ENCODE peak calls at places on chromosome 12, in five cellular contexts. T, H, A, G and P are unnamed samples.

GRCh38 chr12:58169826-58170225 is 228.5 kb downstream of the ATP23 start:
- DNase-seq in T (no peak), H (no peak), A (no peak), G (no peak), P (no peak)

GRCh38 chr12:46267618-46268348 is 1.1 kb downstream of the SLC38A1 start:
- DNase-seq in T (peak; percentile 36), H (peak; percentile 61), A (peak; percentile 77), G (no peak), P (peak; percentile 69)

GRCh38 chr12:80622271-80622670 is 85.2 kb upstream of the MYF6 start:
- DNase-seq in T (peak; percentile 42), H (no peak), A (no peak), G (no peak), P (no peak)

GRCh38 chr12:30417697-30418231 is 277.9 kb downstream of the IPO8 start:
- DNase-seq in T (peak; percentile 82), H (no peak), A (no peak), G (no peak), P (no peak)

GRCh38 chr12:31958601-31959000 is 614 bp upstream of the RESF1 start:
- DNase-seq in T (no peak), H (no peak), A (no peak), G (no peak), P (no peak)

GRCh38 chr12:45214739-45215418 is 1.0 kb upstream of the ANO6 start:
- DNase-seq in T (no peak), H (no peak), A (no peak), G (no peak), P (no peak)

GRCh38 chr12:83414981-83415380 is 728.3 kb downstream of the TMTC2 start:
- DNase-seq in T (no peak), H (no peak), A (no peak), G (no peak), P (no peak)

GRCh38 chr12:16863742-16864141 is 257.8 kb upstream of the LMO3 start:
- DNase-seq in T (no peak), H (no peak), A (no peak), G (no peak), P (no peak)

GRCh38 chr12:40970320-40970907 is 217.7 kb upstream of the PDZRN4 start:
- DNase-seq in T (peak; percentile 61), H (no peak), A (peak; percentile 79), G (no peak), P (no peak)

GRCh38 chr12:98345308-98345876 is 170.0 kb upstream of the TMPO start:
- DNase-seq in T (no peak), H (no peak), A (no peak), G (no peak), P (no peak)

GRCh38 chr12:26868505-26869494 is 35.8 kb upstream of the ITPR2 start:
- DNase-seq in T (no peak), H (no peak), A (no peak), G (no peak), P (no peak)

GRCh38 chr12:113248046-113248825 is 27.0 kb downstream of the TPCN1 start:
- DNase-seq in T (no peak), H (peak; percentile 26), A (no peak), G (no peak), P (no peak)

GRCh38 chr12:113251404-113252070 is 30.3 kb downstream of the TPCN1 start:
- DNase-seq in T (no peak), H (peak; percentile 11), A (no peak), G (no peak), P (no peak)

GRCh38 chr12:113248842-113249435 is 27.7 kb downstream of the TPCN1 start:
- DNase-seq in T (no peak), H (peak; percentile 13), A (no peak), G (no peak), P (peak; percentile 12)

GRCh38 chr12:113250045-113250444 is 28.8 kb downstream of the TPCN1 start:
- DNase-seq in T (no peak), H (peak; percentile 2), A (no peak), G (no peak), P (peak; percentile 8)

DNA sequence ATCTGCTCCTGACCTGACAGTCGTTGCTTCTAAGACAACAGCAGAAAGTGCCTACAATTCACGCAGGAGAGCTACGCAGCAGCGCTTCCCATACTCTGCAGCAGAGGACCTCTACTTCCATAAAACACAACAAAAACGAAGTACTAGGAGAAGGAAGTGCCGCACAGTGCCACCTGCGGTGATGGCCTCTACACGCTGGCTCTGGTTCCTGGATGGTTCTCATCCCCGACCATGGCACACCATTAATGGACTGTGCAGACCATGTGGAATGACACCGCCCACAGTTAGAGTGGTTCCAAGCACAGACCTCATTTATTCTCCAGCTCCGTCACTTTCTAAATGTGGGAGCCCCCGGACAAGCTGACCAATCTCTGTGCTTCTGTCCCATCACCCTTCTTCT is 28.3 kb downstream of the TPCN1 start:
- DNase-seq in T (no peak), H (peak; percentile 6), A (no peak), G (no peak), P (no peak)
- H3K4me1 ChIP-seq in T (peaks cover 28% of the 10 kb centered on the region), H (peaks cover 23% of the 10 kb centered on the region), A (no peaks in the 10 kb centered on the region), G (peaks cover 10% of the 10 kb centered on the region), P (peaks cover 44% of the 10 kb centered on the region)

GRCh38 chr12:93996321-93996720 is 152.1 kb upstream of the PLXNC1 start:
- DNase-seq in T (no peak), H (no peak), A (no peak), G (no peak), P (no peak)

GRCh38 chr12:93991882-93992415 is 156.4 kb upstream of the PLXNC1 start:
- DNase-seq in T (no peak), H (no peak), A (no peak), G (no peak), P (no peak)

GRCh38 chr12:93989913-93990312 is 158.5 kb upstream of the PLXNC1 start:
- DNase-seq in T (peak; percentile 25), H (no peak), A (no peak), G (no peak), P (no peak)

GRCh38 chr12:93990832-93991748 is 157.3 kb upstream of the PLXNC1 start:
- DNase-seq in T (no peak), H (peak; percentile 27), A (no peak), G (peak; percentile 61), P (peak; percentile 77)
- H3K4me3 ChIP-seq in T (no peak overlapping the region), H (no peak overlapping the region), A (no peak overlapping the region), G (no peak overlapping the region), P (no peak overlapping the region)

GRCh38 chr12:122030427-122030825 is 8.7 kb downstream of the BCL7A start:
- DNase-seq in T (no peak), H (no peak), A (peak; percentile 89), G (no peak), P (no peak)

GRCh38 chr12:122029620-122030426 is 8.1 kb downstream of the BCL7A start:
- DNase-seq in T (no peak), H (no peak), A (peak; percentile 68), G (no peak), P (peak; percentile 85)

GRCh38 chr12:122026706-122027328 is 5.1 kb downstream of the BCL7A start:
- DNase-seq in T (no peak), H (no peak), A (peak; percentile 67), G (no peak), P (no peak)

GRCh38 chr12:122028165-122028591 is 6.5 kb downstream of the BCL7A start:
- DNase-seq in T (no peak), H (no peak), A (peak; percentile 77), G (no peak), P (no peak)

DNA sequence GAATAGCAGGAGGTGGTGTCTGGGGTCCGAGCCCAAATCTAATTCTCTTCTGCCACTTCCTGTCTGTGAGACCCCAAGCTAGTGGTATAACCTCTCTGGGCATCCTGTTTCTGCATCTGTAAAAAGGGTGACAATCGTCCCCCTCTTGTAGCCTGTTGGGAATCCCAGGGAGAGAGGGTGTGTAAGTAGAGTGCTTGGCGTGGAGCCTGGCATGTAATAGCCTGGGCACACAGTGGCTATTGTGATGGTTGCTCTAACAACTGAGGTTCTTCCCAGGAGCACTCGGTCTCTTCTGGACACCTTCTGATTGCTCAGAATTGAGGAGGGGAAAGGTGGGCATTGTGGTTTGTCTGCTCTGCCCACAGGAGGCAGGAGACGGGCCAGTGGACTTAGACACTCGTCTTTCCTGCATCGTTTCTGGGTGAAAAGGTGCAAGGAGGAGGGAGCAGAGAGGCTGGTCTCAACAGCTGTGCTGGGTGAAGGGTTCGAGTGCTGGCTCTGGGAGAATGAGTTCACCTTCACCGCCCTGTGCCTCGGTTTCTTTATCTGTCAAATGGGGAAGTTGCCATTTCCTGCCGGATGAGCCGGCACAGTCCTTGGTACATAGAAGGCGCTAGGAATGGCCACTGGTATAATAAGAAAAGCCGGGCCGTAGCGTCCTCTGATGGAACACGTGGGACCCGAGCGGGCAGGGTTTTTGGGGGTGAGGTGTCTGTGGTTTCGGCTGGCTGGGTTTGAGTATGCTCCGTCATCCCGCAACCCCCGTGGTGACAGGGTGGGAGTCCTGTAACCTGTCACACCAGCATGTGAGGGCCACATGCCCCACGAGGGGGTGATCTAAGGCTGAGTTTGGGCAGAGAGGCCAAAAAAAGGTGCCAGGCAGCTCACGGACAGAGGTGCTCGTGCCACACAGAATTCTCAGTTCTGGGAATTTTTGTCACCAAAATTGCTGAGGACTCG is 7.2 kb downstream of the BCL7A start:
- DNase-seq in T (no peak), H (no peak), A (peak; percentile 86), G (no peak), P (no peak)
- H3K4me1 ChIP-seq in T (peaks cover 8% of the 10 kb centered on the region), H (peaks cover 4% of the 10 kb centered on the region), A (peaks cover 88% of the 10 kb centered on the region), G (peaks cover 5% of the 10 kb centered on the region), P (peaks cover 39% of the 10 kb centered on the region)

DNA sequence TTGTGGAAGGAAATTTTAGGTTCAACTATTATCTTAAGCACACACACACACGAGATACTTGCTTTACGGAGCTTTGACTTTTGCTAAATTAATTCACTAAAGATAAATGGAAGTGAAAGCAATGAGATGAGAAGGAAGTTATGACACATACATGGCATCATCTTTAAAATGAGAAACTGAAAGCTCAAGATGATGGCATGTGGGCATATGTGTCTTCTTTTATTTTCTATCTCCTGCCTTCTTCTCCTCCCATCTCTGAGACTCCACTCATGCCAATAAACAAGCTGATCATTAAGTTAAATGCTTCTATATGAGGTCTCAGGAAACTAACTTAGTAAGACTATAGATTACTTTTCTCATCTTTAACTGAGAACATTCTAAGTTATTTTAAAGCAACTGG is 216.7 kb downstream of the MED13L start:
- DNase-seq in T (no peak), H (no peak), A (no peak), G (no peak), P (no peak)
- H3K4me3 ChIP-seq in T (no peak overlapping the region), H (no peak overlapping the region), A (no peak overlapping the region), G (no peak overlapping the region), P (no peak overlapping the region)

GRCh38 chr12:34218193-34219045 is 196.1 kb downstream of the ALG10 start:
- DNase-seq in T (peak; percentile 89), H (peak; percentile 33), A (peak; percentile 88), G (peak; percentile 63), P (peak; percentile 82)
- H3K4me1 ChIP-seq in T (no peaks in the 10 kb centered on the region), H (no peaks in the 10 kb centered on the region), A (no peaks in the 10 kb centered on the region), G (no peaks in the 10 kb centered on the region), P (no peaks in the 10 kb centered on the region)

GRCh38 chr12:89874146-89874545 is 165.5 kb upstream of the ATP2B1 start:
- DNase-seq in T (no peak), H (no peak), A (peak; percentile 31), G (no peak), P (no peak)
- H3K4me3 ChIP-seq in T (no peak overlapping the region), H (no peak overlapping the region), A (no peak overlapping the region), G (no peak overlapping the region), P (no peak overlapping the region)

DNA sequence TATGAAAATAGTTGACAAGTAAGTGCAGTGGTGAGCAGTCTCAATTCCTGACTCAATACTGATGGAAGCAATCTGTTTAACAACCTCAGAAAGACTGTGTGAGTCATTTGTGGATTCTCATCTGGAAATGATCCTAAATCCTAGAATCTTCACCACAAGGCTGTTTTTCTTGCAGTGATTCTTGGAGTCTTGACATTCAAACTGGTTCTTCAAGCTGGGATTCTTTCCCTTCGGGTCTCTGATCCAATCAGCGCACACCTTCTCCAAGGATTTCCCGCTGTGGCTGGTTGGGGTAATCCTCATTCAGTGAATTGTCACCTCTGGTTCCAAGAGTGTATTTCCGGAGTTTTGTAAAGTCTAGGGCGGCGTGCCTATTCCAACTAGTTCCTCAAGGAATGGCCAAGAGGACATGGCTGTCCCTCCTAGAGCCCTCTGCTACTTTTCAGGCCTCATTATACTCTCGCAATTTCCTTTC is 37.7 kb upstream of the FOXJ2 start:
- DNase-seq in T (peak; percentile 89), H (no peak), A (no peak), G (no peak), P (no peak)
- H3K4me1 ChIP-seq in T (peaks cover 4% of the 10 kb centered on the region), H (peaks cover 5% of the 10 kb centered on the region), A (peaks cover 4% of the 10 kb centered on the region), G (no peaks in the 10 kb centered on the region), P (no peaks in the 10 kb centered on the region)